ENCODE peak calls at places on chromosomes 2 and 18, in six cellular contexts. U, G, J, F, N and D are unnamed samples.

GRCh38 chr2:101883860-101884259 is 107.9 kb upstream of the IL1R2 start:
- DNase-seq in U (no peak), G (peak; percentile 50), J (no peak), F (no peak), N (peak; percentile 78), D (no peak)

GRCh38 chr18:58307441-58307840 is 263.4 kb downstream of the NEDD4L start:
- DNase-seq in U (no peak), G (no peak), J (no peak), F (no peak), N (peak; percentile 41), D (no peak)

GRCh38 chr2:56448999-56449431 is 265.2 kb downstream of the CCDC85A start:
- DNase-seq in U (no peak), G (peak; percentile 80), J (no peak), F (no peak), N (peak; percentile 44), D (no peak)

GRCh38 chr2:45497355-45497754 is 113.7 kb downstream of the SRBD1 start:
- DNase-seq in U (no peak), G (no peak), J (no peak), F (no peak), N (peak; percentile 58), D (no peak)

GRCh38 chr2:170022692-170023091 is 155.3 kb upstream of the MYO3B start:
- DNase-seq in U (no peak), G (no peak), J (no peak), F (no peak), N (peak; percentile 82), D (no peak)

GRCh38 chr2:191311627-191312026 is 66.4 kb downstream of the MYO1B start:
- DNase-seq in U (no peak), G (peak; percentile 49), J (no peak), F (no peak), N (peak; percentile 92), D (no peak)

GRCh38 chr2:107027205-107027604 is 141.2 kb upstream of the ST6GAL2 start:
- DNase-seq in U (no peak), G (no peak), J (no peak), F (no peak), N (no peak), D (no peak)

GRCh38 chr18:63402246-63403164 is 19.8 kb downstream of the VPS4B start:
- DNase-seq in U (no peak), G (no peak), J (no peak), F (no peak), N (no peak), D (no peak)

GRCh38 chr18:7809978-7810377 is 242.9 kb downstream of the PTPRM start:
- DNase-seq in U (no peak), G (no peak), J (no peak), F (no peak), N (no peak), D (no peak)

GRCh38 chr2:113180131-113180946 is 6.6 kb downstream of the PSD4 start:
- DNase-seq in U (no peak), G (no peak), J (no peak), F (no peak), N (no peak), D (no peak)

GRCh38 chr18:48996901-48997463 is 46.2 kb upstream of the SMAD7 start:
- DNase-seq in U (no peak), G (no peak), J (no peak), F (peak; percentile 36), N (peak; percentile 95), D (no peak)

GRCh38 chr2:161085041-161085598 is 75.1 kb upstream of the TANK start:
- DNase-seq in U (no peak), G (no peak), J (no peak), F (no peak), N (no peak), D (no peak)

GRCh38 chr2:150584081-150584480 is 96.6 kb upstream of the RND3 start:
- DNase-seq in U (no peak), G (no peak), J (no peak), F (no peak), N (no peak), D (no peak)

GRCh38 chr2:191051825-191052778 is 38.1 kb upstream of the STAT1 start:
- DNase-seq in U (no peak), G (no peak), J (no peak), F (no peak), N (peak; percentile 80), D (no peak)

GRCh38 chr2:108612514-108613183 is 78.4 kb downstream of the LIMS1 start:
- DNase-seq in U (no peak), G (no peak), J (no peak), F (no peak), N (no peak), D (no peak)

GRCh38 chr18:48563027-48563426 is 24.2 kb downstream of the CTIF start:
- DNase-seq in U (no peak), G (no peak), J (no peak), F (no peak), N (peak; percentile 96), D (no peak)

GRCh38 chr2:53173126-53173525 is 594.5 kb upstream of the CHAC2 start:
- DNase-seq in U (no peak), G (no peak), J (no peak), F (no peak), N (no peak), D (no peak)

GRCh38 chr18:3747176-3747973 is 297.4 kb downstream of the TGIF1 start:
- DNase-seq in U (no peak), G (no peak), J (no peak), F (no peak), N (peak; percentile 20), D (no peak)

GRCh38 chr2:20196881-20197204 is 28.1 kb downstream of the SDC1 start:
- DNase-seq in U (no peak), G (no peak), J (no peak), F (no peak), N (no peak), D (no peak)

GRCh38 chr18:11823545-11823944 is 27.7 kb upstream of the CHMP1B start:
- DNase-seq in U (no peak), G (no peak), J (no peak), F (no peak), N (no peak), D (no peak)

GRCh38 chr18:555705-556402 is 24.3 kb upstream of the CETN1 start:
- DNase-seq in U (no peak), G (no peak), J (no peak), F (no peak), N (peak; percentile 26), D (no peak)

GRCh38 chr2:113692698-113693428 is 63.6 kb downstream of the SLC35F5 start:
- DNase-seq in U (no peak), G (no peak), J (no peak), F (no peak), N (no peak), D (no peak)

GRCh38 chr18:44392933-44393332 is 287.8 kb upstream of the SETBP1 start:
- DNase-seq in U (no peak), G (no peak), J (no peak), F (no peak), N (no peak), D (no peak)

GRCh38 chr2:230668939-230669303 is 43.7 kb upstream of the CAB39 start:
- DNase-seq in U (no peak), G (no peak), J (no peak), F (no peak), N (no peak), D (no peak)

GRCh38 chr2:238285653-238286082 is 2.7 kb downstream of the PER2 start:
- DNase-seq in U (peak; percentile 99), G (peak; percentile 95), J (peak; percentile 96), F (peak; percentile 84), N (peak; percentile 98), D (peak; percentile 20)

GRCh38 chr2:215420471-215420935 is 15.4 kb downstream of the FN1 start:
- DNase-seq in U (no peak), G (no peak), J (no peak), F (no peak), N (peak; percentile 34), D (no peak)
- H3K4me3 ChIP-seq in U (no peak overlapping the region), G (no peak overlapping the region), J (no peak overlapping the region), F (no peak overlapping the region), N (peak overlapping the region; percentile 51), D (no peak overlapping the region)

GRCh38 chr2:37782155-37782673 is 110.8 kb upstream of the CDC42EP3 start:
- DNase-seq in U (no peak), G (no peak), J (no peak), F (no peak), N (no peak), D (no peak)

GRCh38 chr2:37784071-37784758 is 112.8 kb upstream of the CDC42EP3 start:
- DNase-seq in U (no peak), G (no peak), J (no peak), F (no peak), N (no peak), D (no peak)

GRCh38 chr2:37782721-37783438 is 111.4 kb upstream of the CDC42EP3 start:
- DNase-seq in U (no peak), G (no peak), J (no peak), F (no peak), N (peak; percentile 56), D (no peak)

GRCh38 chr2:37784759-37785149 is 113.3 kb upstream of the CDC42EP3 start:
- DNase-seq in U (no peak), G (no peak), J (no peak), F (no peak), N (no peak), D (no peak)

DNA sequence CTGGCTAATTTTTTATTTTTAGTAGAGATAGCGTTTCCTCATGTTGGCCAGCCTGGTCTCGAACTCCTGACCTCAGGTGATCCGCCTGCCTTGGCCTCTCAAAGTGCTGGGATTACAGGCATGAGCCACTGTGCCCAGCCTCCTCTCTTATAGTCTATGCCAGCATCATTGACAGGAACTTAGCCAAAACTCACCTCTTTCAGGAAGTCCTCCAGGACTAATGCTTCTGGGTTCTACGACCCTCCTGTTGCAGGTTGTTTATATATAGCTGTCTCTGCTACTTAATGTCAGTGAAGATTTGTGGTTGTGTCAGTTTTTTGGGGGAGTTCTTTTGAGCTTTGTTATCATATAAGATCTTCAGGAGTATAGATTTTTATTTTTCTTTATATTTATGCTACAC is 112.1 kb upstream of the CDC42EP3 start:
- DNase-seq in U (no peak), G (no peak), J (no peak), F (no peak), N (no peak), D (no peak)
- H3K4me1 ChIP-seq in U (no peaks in the 10 kb centered on the region), G (no peaks in the 10 kb centered on the region), J (peaks cover 3% of the 10 kb centered on the region), F (peaks cover 30% of the 10 kb centered on the region), N (peaks cover 45% of the 10 kb centered on the region), D (no peaks in the 10 kb centered on the region)

GRCh38 chr2:196268538-196269338 is 97.4 kb upstream of the STK17B start:
- DNase-seq in U (no peak), G (peak; percentile 35), J (no peak), F (peak; percentile 15), N (no peak), D (no peak)
- H3K4me3 ChIP-seq in U (no peak overlapping the region), G (no peak overlapping the region), J (no peak overlapping the region), F (no peak overlapping the region), N (no peak overlapping the region), D (no peak overlapping the region)

GRCh38 chr2:225030893-225031292 is 11.4 kb downstream of the DOCK10 start:
- DNase-seq in U (no peak), G (no peak), J (no peak), F (no peak), N (no peak), D (no peak)

GRCh38 chr2:225027061-225027762 is 15.1 kb downstream of the DOCK10 start:
- DNase-seq in U (no peak), G (no peak), J (no peak), F (no peak), N (no peak), D (no peak)

GRCh38 chr2:225030089-225030653 is 12.1 kb downstream of the DOCK10 start:
- DNase-seq in U (no peak), G (no peak), J (no peak), F (no peak), N (no peak), D (no peak)

GRCh38 chr2:225025917-225026571 is 16.2 kb downstream of the DOCK10 start:
- DNase-seq in U (no peak), G (no peak), J (no peak), F (no peak), N (peak; percentile 77), D (no peak)

GRCh38 chr2:225028572-225028971 is 13.7 kb downstream of the DOCK10 start:
- DNase-seq in U (no peak), G (no peak), J (no peak), F (no peak), N (no peak), D (no peak)
- H3K4me1 ChIP-seq in U (no peaks in the 10 kb centered on the region), G (no peaks in the 10 kb centered on the region), J (no peaks in the 10 kb centered on the region), F (no peaks in the 10 kb centered on the region), N (peaks cover 21% of the 10 kb centered on the region), D (no peaks in the 10 kb centered on the region)